ENCODE peak calls at places on chromosomes 2 and 18, in five cellular contexts. One of them, this sample, is unnamed.

GRCh38 chr18:45569566-45569965 is 45.7 kb upstream of the SLC14A2 start:
- DNase-seq in fibroblast of lung: no peak
- DNase-seq in choroid plexus epithelial cell: no peak
- DNase-seq in body of pancreas: peak; percentile 29
- DNase-seq in skeletal muscle cell: no peak
- DNase-seq in this sample: no peak

GRCh38 chr2:205462681-205463345 is 219.5 kb upstream of the NRP2 start:
- DNase-seq in skeletal muscle cell: no peak
- DNase-seq in body of pancreas: no peak
- DNase-seq in fibroblast of lung: no peak
- DNase-seq in choroid plexus epithelial cell: no peak
- DNase-seq in this sample: no peak

GRCh38 chr2:182375862-182376261 is 51.0 kb downstream of the PDE1A start:
- DNase-seq in fibroblast of lung: no peak
- DNase-seq in body of pancreas: no peak
- DNase-seq in choroid plexus epithelial cell: no peak
- DNase-seq in skeletal muscle cell: no peak
- DNase-seq in this sample: no peak

GRCh38 chr18:12254137-12254819 is at the start of gene CIDEA:
- DNase-seq in skeletal muscle cell: no peak
- DNase-seq in body of pancreas: peak; percentile 18
- DNase-seq in fibroblast of lung: no peak
- DNase-seq in choroid plexus epithelial cell: no peak
- DNase-seq in this sample: no peak

GRCh38 chr2:201267278-201268030 is 7.1 kb downstream of the CASP8 start:
- DNase-seq in body of pancreas: no peak
- DNase-seq in choroid plexus epithelial cell: no peak
- DNase-seq in skeletal muscle cell: no peak
- DNase-seq in fibroblast of lung: no peak
- DNase-seq in this sample: no peak

GRCh38 chr2:79640001-79640400 is 127.2 kb downstream of the CTNNA2 start:
- DNase-seq in skeletal muscle cell: no peak
- DNase-seq in body of pancreas: no peak
- DNase-seq in fibroblast of lung: no peak
- DNase-seq in choroid plexus epithelial cell: no peak
- DNase-seq in this sample: no peak

GRCh38 chr2:213188971-213189899 is 37.8 kb upstream of the IKZF2 start:
- DNase-seq in choroid plexus epithelial cell: peak; percentile 66
- DNase-seq in fibroblast of lung: peak; percentile 16
- DNase-seq in skeletal muscle cell: no peak
- DNase-seq in body of pancreas: peak; percentile 5
- DNase-seq in this sample: no peak

GRCh38 chr2:135582383-135582782 is 51.1 kb downstream of the R3HDM1 start:
- DNase-seq in choroid plexus epithelial cell: no peak
- DNase-seq in fibroblast of lung: no peak
- DNase-seq in body of pancreas: no peak
- DNase-seq in skeletal muscle cell: no peak
- DNase-seq in this sample: no peak

GRCh38 chr2:226256709-226257401 is 542.8 kb downstream of the IRS1 start:
- DNase-seq in fibroblast of lung: no peak
- DNase-seq in choroid plexus epithelial cell: peak; percentile 28
- DNase-seq in skeletal muscle cell: no peak
- DNase-seq in body of pancreas: no peak
- DNase-seq in this sample: no peak

GRCh38 chr2:52107124-52107523 is 1075.2 kb upstream of the NRXN1 start:
- DNase-seq in skeletal muscle cell: no peak
- DNase-seq in choroid plexus epithelial cell: no peak
- DNase-seq in fibroblast of lung: no peak
- DNase-seq in body of pancreas: no peak
- DNase-seq in this sample: no peak

GRCh38 chr2:200747668-200748618 is 63.8 kb upstream of the BZW1 start:
- DNase-seq in fibroblast of lung: peak; percentile 90
- DNase-seq in choroid plexus epithelial cell: peak; percentile 98
- DNase-seq in skeletal muscle cell: peak; percentile 89
- DNase-seq in body of pancreas: no peak
- DNase-seq in this sample: peak; percentile 69

GRCh38 chr2:233689031-233689430 is 3.7 kb upstream of the UGT1A6 start:
- DNase-seq in skeletal muscle cell: no peak
- DNase-seq in choroid plexus epithelial cell: no peak
- DNase-seq in fibroblast of lung: no peak
- DNase-seq in body of pancreas: no peak
- DNase-seq in this sample: no peak

GRCh38 chr2:206561962-206562361 is 80.3 kb upstream of the FAM237A start:
- DNase-seq in body of pancreas: no peak
- DNase-seq in skeletal muscle cell: no peak
- DNase-seq in fibroblast of lung: no peak
- DNase-seq in choroid plexus epithelial cell: peak; percentile 10
- DNase-seq in this sample: no peak

GRCh38 chr2:196096982-196097745 is 28.5 kb upstream of the DNAH7 start:
- DNase-seq in choroid plexus epithelial cell: no peak
- DNase-seq in skeletal muscle cell: no peak
- DNase-seq in body of pancreas: no peak
- DNase-seq in fibroblast of lung: no peak
- DNase-seq in this sample: no peak

GRCh38 chr2:86584164-86584913 is 21.1 kb upstream of the CHMP3 start:
- DNase-seq in body of pancreas: no peak
- DNase-seq in fibroblast of lung: no peak
- DNase-seq in skeletal muscle cell: no peak
- DNase-seq in choroid plexus epithelial cell: peak; percentile 50
- DNase-seq in this sample: no peak

GRCh38 chr2:236400594-236401360 is 136.6 kb upstream of the ASB18 start:
- DNase-seq in skeletal muscle cell: no peak
- DNase-seq in choroid plexus epithelial cell: no peak
- DNase-seq in body of pancreas: no peak
- DNase-seq in fibroblast of lung: no peak
- DNase-seq in this sample: peak; percentile 50

GRCh38 chr2:168155680-168156079 is 91.7 kb downstream of the STK39 start:
- DNase-seq in choroid plexus epithelial cell: peak; percentile 36
- DNase-seq in body of pancreas: no peak
- DNase-seq in skeletal muscle cell: no peak
- DNase-seq in fibroblast of lung: no peak
- DNase-seq in this sample: no peak

GRCh38 chr2:219870023-219870422 is 242.6 kb downstream of the SLC4A3 start:
- DNase-seq in fibroblast of lung: no peak
- DNase-seq in skeletal muscle cell: no peak
- DNase-seq in choroid plexus epithelial cell: no peak
- DNase-seq in body of pancreas: no peak
- DNase-seq in this sample: no peak

GRCh38 chr2:217551229-217551909 is 451.4 kb downstream of the TNS1 start:
- DNase-seq in fibroblast of lung: peak; percentile 17
- DNase-seq in skeletal muscle cell: no peak
- DNase-seq in body of pancreas: no peak
- DNase-seq in choroid plexus epithelial cell: peak; percentile 35
- DNase-seq in this sample: no peak

GRCh38 chr2:112836695-112837117 is at the start of gene IL1B:
- DNase-seq in choroid plexus epithelial cell: peak; percentile 85
- DNase-seq in fibroblast of lung: peak; percentile 46
- DNase-seq in skeletal muscle cell: peak; percentile 73
- DNase-seq in body of pancreas: no peak
- DNase-seq in this sample: no peak
- H3K4me3 ChIP-seq in choroid plexus epithelial cell: peak within 1 kb of the TSS; percentile 26
- H3K4me3 ChIP-seq in fibroblast of lung: no peak within 1 kb of the TSS
- H3K4me3 ChIP-seq in skeletal muscle cell: no peak within 1 kb of the TSS
- H3K4me3 ChIP-seq in body of pancreas: no peak within 1 kb of the TSS
- H3K4me3 ChIP-seq in this sample: no peak within 1 kb of the TSS

DNA sequence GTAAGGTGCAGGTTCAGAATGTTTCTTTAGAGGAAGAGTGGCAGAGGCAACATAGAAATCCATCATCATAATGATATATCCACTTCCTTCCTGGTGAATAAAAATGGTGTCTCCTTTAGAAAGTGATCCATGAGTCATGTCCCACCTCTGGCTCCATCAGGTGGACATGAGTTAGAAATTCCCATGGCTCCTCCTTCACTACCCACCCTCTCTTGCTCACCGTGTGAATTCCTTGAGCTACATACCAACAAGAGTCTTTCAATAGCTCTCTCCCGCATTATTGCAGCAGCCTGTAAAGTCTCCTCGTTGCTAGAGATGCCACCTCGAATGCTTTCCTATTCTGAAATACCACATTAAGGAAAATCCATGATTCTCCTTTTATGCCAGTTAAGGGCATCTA is 317.6 kb downstream of the LNPK start:
- DNase-seq in choroid plexus epithelial cell: no peak
- DNase-seq in skeletal muscle cell: no peak
- DNase-seq in body of pancreas: no peak
- DNase-seq in fibroblast of lung: no peak
- DNase-seq in this sample: no peak
- H3K4me3 ChIP-seq in choroid plexus epithelial cell: no peak overlapping the region
- H3K4me3 ChIP-seq in skeletal muscle cell: no peak overlapping the region
- H3K4me3 ChIP-seq in body of pancreas: no peak overlapping the region
- H3K4me3 ChIP-seq in fibroblast of lung: no peak overlapping the region
- H3K4me3 ChIP-seq in this sample: no peak overlapping the region

GRCh38 chr2:41934323-41935003 is 113.4 kb upstream of the PKDCC start:
- DNase-seq in choroid plexus epithelial cell: peak; percentile 95
- DNase-seq in fibroblast of lung: peak; percentile 84
- DNase-seq in body of pancreas: no peak
- DNase-seq in skeletal muscle cell: peak; percentile 75
- DNase-seq in this sample: no peak

GRCh38 chr2:41930807-41931566 is 116.8 kb upstream of the PKDCC start:
- DNase-seq in choroid plexus epithelial cell: peak; percentile 93
- DNase-seq in fibroblast of lung: peak; percentile 44
- DNase-seq in skeletal muscle cell: peak; percentile 48
- DNase-seq in body of pancreas: no peak
- DNase-seq in this sample: no peak

GRCh38 chr2:41933585-41934322 is 114.1 kb upstream of the PKDCC start:
- DNase-seq in fibroblast of lung: peak; percentile 98
- DNase-seq in body of pancreas: no peak
- DNase-seq in skeletal muscle cell: peak; percentile 94
- DNase-seq in choroid plexus epithelial cell: peak; percentile 99
- DNase-seq in this sample: no peak

GRCh38 chr2:41933035-41933429 is 114.8 kb upstream of the PKDCC start:
- DNase-seq in choroid plexus epithelial cell: no peak
- DNase-seq in skeletal muscle cell: no peak
- DNase-seq in fibroblast of lung: no peak
- DNase-seq in body of pancreas: no peak
- DNase-seq in this sample: no peak

GRCh38 chr2:41932241-41933034 is 115.4 kb upstream of the PKDCC start:
- DNase-seq in skeletal muscle cell: peak; percentile 99
- DNase-seq in fibroblast of lung: peak; percentile 99
- DNase-seq in body of pancreas: peak; percentile 51
- DNase-seq in choroid plexus epithelial cell: peak; percentile 100
- DNase-seq in this sample: peak; percentile 89
- H3K4me3 ChIP-seq in skeletal muscle cell: no peak overlapping the region
- H3K4me3 ChIP-seq in fibroblast of lung: no peak overlapping the region
- H3K4me3 ChIP-seq in body of pancreas: no peak overlapping the region
- H3K4me3 ChIP-seq in choroid plexus epithelial cell: peak overlapping the region; percentile 31
- H3K4me3 ChIP-seq in this sample: peak overlapping the region; percentile 55

GRCh38 chr2:49643149-49643548 is 488.8 kb upstream of the FSHR start:
- DNase-seq in fibroblast of lung: no peak
- DNase-seq in body of pancreas: no peak
- DNase-seq in skeletal muscle cell: no peak
- DNase-seq in choroid plexus epithelial cell: no peak
- DNase-seq in this sample: no peak

GRCh38 chr2:49640630-49641029 is 486.3 kb upstream of the FSHR start:
- DNase-seq in fibroblast of lung: no peak
- DNase-seq in body of pancreas: no peak
- DNase-seq in choroid plexus epithelial cell: no peak
- DNase-seq in skeletal muscle cell: no peak
- DNase-seq in this sample: no peak
- H3K4me3 ChIP-seq in fibroblast of lung: no peak overlapping the region
- H3K4me3 ChIP-seq in body of pancreas: no peak overlapping the region
- H3K4me3 ChIP-seq in choroid plexus epithelial cell: no peak overlapping the region
- H3K4me3 ChIP-seq in skeletal muscle cell: no peak overlapping the region
- H3K4me3 ChIP-seq in this sample: no peak overlapping the region

GRCh38 chr18:61605376-61606067 is 272.3 kb downstream of the CDH20 start:
- DNase-seq in body of pancreas: no peak
- DNase-seq in choroid plexus epithelial cell: peak; percentile 51
- DNase-seq in skeletal muscle cell: no peak
- DNase-seq in fibroblast of lung: peak; percentile 8
- DNase-seq in this sample: no peak
- H3K4me3 ChIP-seq in body of pancreas: no peak overlapping the region
- H3K4me3 ChIP-seq in choroid plexus epithelial cell: peak overlapping the region; percentile 55
- H3K4me3 ChIP-seq in skeletal muscle cell: peak overlapping the region; percentile 43
- H3K4me3 ChIP-seq in fibroblast of lung: peak overlapping the region; percentile 69
- H3K4me3 ChIP-seq in this sample: peak overlapping the region; percentile 46

DNA sequence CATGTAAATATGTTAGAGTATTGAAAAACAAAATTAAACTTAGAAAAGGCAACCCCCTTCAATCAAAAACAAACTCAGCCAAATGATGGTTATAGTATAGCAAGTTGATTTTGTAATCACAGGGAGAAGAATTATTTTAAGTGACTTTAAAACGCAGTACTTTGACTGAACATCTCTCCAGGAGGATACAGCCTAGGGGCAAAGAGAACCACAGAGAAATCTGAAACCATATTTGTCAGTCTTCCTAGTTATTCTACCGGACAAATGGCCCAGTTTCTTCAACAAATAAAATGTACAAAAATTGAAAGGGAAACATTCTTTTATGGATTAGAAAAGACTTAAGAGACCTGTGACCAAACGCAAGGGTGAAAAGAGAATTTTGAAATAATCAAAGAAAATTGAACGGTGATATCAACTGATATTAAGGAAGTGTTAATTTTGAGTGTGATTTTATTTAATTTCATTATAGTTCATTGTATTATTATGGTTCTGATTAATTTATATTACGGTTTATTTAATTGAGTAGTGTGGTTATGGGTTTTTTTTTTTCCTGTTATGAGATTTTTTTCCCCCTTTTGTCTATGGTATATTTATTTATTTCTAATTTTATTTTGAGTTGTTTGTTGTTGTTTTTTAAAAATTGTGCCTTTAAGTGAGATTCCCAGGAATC is 75.3 kb downstream of the HNRNPLL start:
- DNase-seq in choroid plexus epithelial cell: no peak
- DNase-seq in skeletal muscle cell: no peak
- DNase-seq in body of pancreas: no peak
- DNase-seq in fibroblast of lung: no peak
- DNase-seq in this sample: no peak
- H3K4me3 ChIP-seq in choroid plexus epithelial cell: peak overlapping the region; percentile 57
- H3K4me3 ChIP-seq in skeletal muscle cell: peak overlapping the region; percentile 40
- H3K4me3 ChIP-seq in body of pancreas: no peak overlapping the region
- H3K4me3 ChIP-seq in fibroblast of lung: peak overlapping the region; percentile 40
- H3K4me3 ChIP-seq in this sample: peak overlapping the region; percentile 73

DNA sequence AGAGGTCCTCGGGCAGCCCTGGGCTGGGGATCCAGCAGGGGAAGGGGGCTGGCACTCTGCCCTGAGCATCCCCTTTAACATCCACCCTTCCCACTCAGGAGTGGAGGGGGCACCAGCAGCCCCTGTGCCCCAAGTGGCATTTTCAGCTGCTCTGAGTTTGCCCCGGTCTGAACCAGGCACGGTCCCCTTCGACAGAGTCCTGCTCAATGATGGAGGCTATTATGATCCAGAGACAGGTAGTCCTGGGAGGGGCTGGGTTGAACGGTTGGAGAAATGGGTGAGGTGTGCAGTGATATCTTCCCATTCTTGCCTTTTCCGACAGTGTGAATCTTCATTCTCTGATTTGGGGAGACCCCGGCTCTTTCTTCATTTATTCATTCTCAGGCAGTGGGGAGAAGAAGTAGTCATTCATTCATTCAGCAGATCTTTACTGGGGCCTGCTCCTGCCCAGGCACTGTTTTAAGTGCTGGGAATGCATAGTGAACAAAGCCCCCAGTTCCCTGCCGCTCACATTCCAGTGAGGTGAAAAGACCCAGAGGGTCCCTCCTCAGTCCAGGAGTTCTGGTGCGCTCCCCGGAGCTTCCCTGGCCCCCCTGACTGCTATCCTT is 1.4 kb upstream of the KHK start:
- DNase-seq in body of pancreas: no peak
- DNase-seq in fibroblast of lung: no peak
- DNase-seq in choroid plexus epithelial cell: no peak
- DNase-seq in skeletal muscle cell: no peak
- DNase-seq in this sample: no peak
- H3K4me3 ChIP-seq in body of pancreas: peak overlapping the region; percentile 74
- H3K4me3 ChIP-seq in fibroblast of lung: no peak overlapping the region
- H3K4me3 ChIP-seq in choroid plexus epithelial cell: peak overlapping the region; percentile 63
- H3K4me3 ChIP-seq in skeletal muscle cell: peak overlapping the region; percentile 52
- H3K4me3 ChIP-seq in this sample: peak overlapping the region; percentile 79